ENCODE peak calls at places on chromosomes 2 and 18, in six cellular contexts. X is BJ, S is OCI-LY7, Z is fibroblast of the aortic adventitia, Y is upper lobe of right lung, F is prostate gland. M is an unnamed sample.

GRCh38 chr2:71614976-71615768 is 161.8 kb downstream of the DYSF start:
- DNase-seq in X (no peak), S (no peak), Z (peak), Y (peak), F (no peak), M (no peak)

GRCh38 chr2:241064008-241064801 is 37.9 kb downstream of the MTERF4 start:
- DNase-seq in X (no peak), S (no peak), Z (no peak), Y (peak), F (peak), M (no peak)

GRCh38 chr2:127525692-127526141 is 572 bp downstream of the IWS1 start:
- DNase-seq in X (no peak), S (peak), Z (peak), Y (no peak), F (no peak), M (no peak)

GRCh38 chr2:62287895-62288589 is 92.1 kb downstream of the B3GNT2 start:
- DNase-seq in X (no peak), S (no peak), Z (peak), Y (peak), F (no peak), M (no peak)

GRCh38 chr2:240948086-240948485 is 42.0 kb downstream of the CROCC2 start:
- DNase-seq in X (no peak), S (no peak), Z (no peak), Y (peak), F (no peak), M (no peak)

GRCh38 chr2:200383380-200384110 is 77.1 kb downstream of the SPATS2L start:
- DNase-seq in X (no peak), S (peak), Z (peak), Y (no peak), F (no peak), M (peak)

GRCh38 chr18:58670561-58671121 is 624 bp upstream of the MALT1 start:
- DNase-seq in X (no peak), S (no peak), Z (no peak), Y (no peak), F (no peak), M (no peak)

GRCh38 chr2:74834806-74835755 is 1.2 kb downstream of the HK2 start:
- DNase-seq in X (no peak), S (peak), Z (peak), Y (peak), F (no peak), M (no peak)

DNA sequence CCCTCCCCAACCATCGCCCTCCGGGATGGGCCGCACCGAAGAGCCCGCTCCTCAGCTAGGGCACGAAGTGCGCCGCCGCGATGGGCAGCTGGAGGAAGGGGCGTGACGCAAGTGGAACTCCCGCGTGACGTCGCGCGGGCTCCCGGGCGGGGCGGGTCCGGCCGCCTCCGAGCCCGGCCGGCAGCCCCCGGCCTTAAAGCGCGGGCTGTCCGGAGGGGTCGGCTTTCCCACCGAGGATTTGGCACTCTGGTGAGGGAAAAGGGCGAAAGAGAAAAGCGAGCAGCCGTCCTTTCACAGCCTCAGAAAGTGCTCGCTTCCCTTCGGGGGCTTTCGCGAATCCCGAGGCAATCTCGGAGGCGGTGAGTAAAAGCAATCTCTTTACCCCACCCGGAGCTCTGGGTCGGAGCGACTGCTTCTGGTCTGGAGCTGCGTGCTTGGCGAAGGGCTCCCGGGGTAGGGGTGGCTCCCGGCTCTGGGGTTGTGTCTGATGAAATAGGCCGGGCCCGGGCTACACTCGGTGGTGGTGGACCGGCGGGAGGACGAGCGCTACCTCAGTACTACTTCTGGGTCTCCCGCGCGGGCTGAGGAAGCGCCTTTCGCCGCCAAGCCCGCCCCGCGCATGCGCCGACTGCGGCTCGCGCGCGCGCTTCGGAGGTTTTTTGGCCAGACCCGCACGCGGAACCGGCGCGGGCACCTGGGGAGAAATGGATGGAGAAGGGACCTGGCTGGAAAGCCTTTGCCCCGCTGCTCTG is at the start of gene RBBP8:
- DNase-seq in X (peak), S (peak), Z (peak), Y (peak), F (peak), M (peak)
- H3K4me3 ChIP-seq in X (peak), S (peak), Z (peak), Y (peak), F (peak), M (peak)

GRCh38 chr18:647304-647703 is 10.1 kb upstream of the TYMS start:
- DNase-seq in X (no peak), S (no peak), Z (no peak), Y (no peak), F (no peak), M (no peak)

GRCh38 chr18:641224-641623 is 16.2 kb upstream of the TYMS start:
- DNase-seq in X (no peak), S (no peak), Z (no peak), Y (no peak), F (no peak), M (no peak)

GRCh38 chr18:649341-649740 is 8.1 kb upstream of the TYMS start:
- DNase-seq in X (no peak), S (no peak), Z (no peak), Y (no peak), F (no peak), M (peak)

GRCh38 chr18:650428-650858 is 7.0 kb upstream of the TYMS start:
- DNase-seq in X (no peak), S (peak), Z (no peak), Y (no peak), F (no peak), M (no peak)

DNA sequence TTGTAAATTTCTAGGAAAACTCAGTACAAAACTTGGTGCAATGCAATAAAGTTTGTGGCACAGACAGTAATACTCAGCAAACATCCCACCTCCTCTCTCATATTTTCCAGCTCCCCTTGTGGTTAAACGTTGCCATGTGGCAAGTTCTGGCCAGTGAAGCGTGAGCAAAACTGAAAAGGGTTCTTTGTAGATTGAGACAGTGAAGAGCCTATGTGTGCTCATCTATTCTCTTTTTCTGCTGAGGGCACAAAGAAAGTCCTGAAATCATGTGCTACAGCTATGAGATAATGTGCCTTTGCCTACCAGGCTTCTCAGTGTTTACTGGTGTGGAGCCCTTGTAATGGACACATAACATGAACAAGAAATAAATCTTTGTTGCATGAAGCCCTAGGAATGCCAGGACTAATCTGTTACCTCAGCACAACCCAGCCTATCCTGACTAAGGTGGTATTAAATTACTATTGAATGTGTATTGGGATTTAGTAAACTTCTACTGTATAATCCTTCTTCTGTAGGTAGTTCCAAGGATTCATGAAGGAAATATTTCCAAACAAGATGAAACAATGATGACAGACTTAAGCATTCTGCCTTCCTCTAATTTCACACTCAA is 13.0 kb upstream of the TYMS start:
- DNase-seq in X (no peak), S (no peak), Z (no peak), Y (no peak), F (no peak), M (no peak)
- TF ChIP-seq CTCF in X (no peak), S (no peak), Z (peak), Y (no peak), F (no peak), M (peak)

GRCh38 chr2:6352247-6352646 is 513.5 kb downstream of the CMPK2 start:
- DNase-seq in X (no peak), S (peak), Z (no peak), Y (no peak), F (no peak), M (no peak)

GRCh38 chr2:6352906-6353515 is 512.7 kb downstream of the CMPK2 start:
- DNase-seq in X (no peak), S (peak), Z (peak), Y (peak), F (peak), M (no peak)

GRCh38 chr2:6354546-6354945 is 511.2 kb downstream of the CMPK2 start:
- DNase-seq in X (no peak), S (no peak), Z (no peak), Y (no peak), F (no peak), M (no peak)

GRCh38 chr2:6356127-6356761 is 509.5 kb downstream of the CMPK2 start:
- DNase-seq in X (no peak), S (peak), Z (no peak), Y (no peak), F (no peak), M (no peak)

DNA sequence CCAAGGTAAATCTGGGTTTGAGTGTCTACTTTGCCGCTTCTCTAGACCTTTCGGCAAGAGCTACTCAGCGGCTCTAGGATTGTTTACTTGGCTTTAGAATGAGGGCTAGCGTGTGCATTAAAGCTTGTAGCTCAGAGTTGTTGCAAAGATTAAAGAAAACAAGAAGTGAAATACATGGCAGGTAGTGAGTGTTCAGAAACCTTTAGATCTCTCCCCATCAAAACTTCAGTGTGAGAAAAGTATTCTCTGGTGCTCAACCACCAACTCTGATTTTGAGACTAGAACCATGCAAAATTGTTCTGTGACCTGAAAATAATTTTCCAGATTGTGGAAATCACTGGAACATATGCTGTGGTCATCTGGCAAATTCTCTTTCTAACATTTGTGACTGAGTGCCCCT is 512.0 kb downstream of the CMPK2 start:
- DNase-seq in X (no peak), S (peak), Z (no peak), Y (no peak), F (no peak), M (no peak)
- H3K4me3 ChIP-seq in X (no peak), S (peak), Z (no peak), Y (no peak), F (no peak), M (no peak)

GRCh38 chr18:9392726-9393125 is 58.2 kb downstream of the TWSG1 start:
- DNase-seq in X (no peak), S (peak), Z (peak), Y (no peak), F (no peak), M (no peak)
- TF ChIP-seq CTCF in X (no peak), S (no peak), Z (no peak), Y (no peak), F (no peak), M (no peak)

GRCh38 chr18:13380671-13381070 is 162.1 kb downstream of the LDLRAD4 start:
- DNase-seq in X (no peak), S (no peak), Z (no peak), Y (no peak), F (no peak), M (no peak)

GRCh38 chr18:13379930-13380665 is 161.5 kb downstream of the LDLRAD4 start:
- DNase-seq in X (no peak), S (no peak), Z (no peak), Y (no peak), F (no peak), M (no peak)

GRCh38 chr18:13382683-13382989 is 164.1 kb downstream of the LDLRAD4 start:
- DNase-seq in X (no peak), S (no peak), Z (no peak), Y (no peak), F (no peak), M (no peak)

GRCh38 chr18:13381907-13382682 is 163.5 kb downstream of the LDLRAD4 start:
- DNase-seq in X (peak), S (no peak), Z (peak), Y (peak), F (peak), M (no peak)

DNA sequence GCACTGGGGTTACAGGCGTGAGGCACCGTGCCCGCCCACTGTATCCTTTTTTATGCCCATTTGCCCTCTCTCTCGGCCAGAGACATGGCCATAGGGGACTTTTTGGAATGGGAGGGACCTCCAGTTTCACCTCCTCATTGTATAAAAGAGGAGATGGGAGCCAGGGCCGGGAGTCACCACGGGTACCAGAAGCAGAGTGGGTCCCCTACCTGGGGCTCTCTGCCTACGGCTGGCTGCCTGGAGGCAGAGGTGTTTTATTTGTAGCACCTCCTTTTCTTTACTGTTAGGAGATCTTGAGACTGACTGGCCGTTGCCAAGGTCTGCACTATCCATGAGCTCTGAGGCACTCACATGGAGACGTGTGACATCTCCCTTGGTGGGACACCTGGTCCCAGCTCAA is 162.8 kb downstream of the LDLRAD4 start:
- DNase-seq in X (no peak), S (no peak), Z (no peak), Y (no peak), F (no peak), M (no peak)
- H3K4me3 ChIP-seq in X (no peak), S (no peak), Z (no peak), Y (no peak), F (no peak), M (no peak)

GRCh38 chr2:191374366-191374765 is 129.2 kb downstream of the MYO1B start:
- DNase-seq in X (no peak), S (no peak), Z (no peak), Y (no peak), F (no peak), M (no peak)

GRCh38 chr2:191365089-191365488 is 119.9 kb downstream of the MYO1B start:
- DNase-seq in X (no peak), S (no peak), Z (no peak), Y (no peak), F (no peak), M (no peak)

GRCh38 chr2:191363267-191363666 is 118.1 kb downstream of the MYO1B start:
- DNase-seq in X (no peak), S (no peak), Z (no peak), Y (no peak), F (no peak), M (no peak)

GRCh38 chr2:191366199-191366598 is 121.0 kb downstream of the MYO1B start:
- DNase-seq in X (peak), S (no peak), Z (peak), Y (no peak), F (no peak), M (no peak)

GRCh38 chr2:191369034-191369433 is 123.8 kb downstream of the MYO1B start:
- DNase-seq in X (no peak), S (no peak), Z (peak), Y (no peak), F (no peak), M (no peak)
- TF ChIP-seq CTCF in X (peak), S (peak), Z (peak), Y (peak), F (no peak), M (peak)

GRCh38 chr2:118826093-118826492 is 21.4 kb downstream of the EN1 start:
- DNase-seq in X (no peak), S (no peak), Z (no peak), Y (no peak), F (no peak), M (no peak)
- H3K4me3 ChIP-seq in X (no peak), S (no peak), Z (no peak), Y (no peak), F (no peak), M (no peak)

GRCh38 chr18:79022603-79023002 is 43.0 kb downstream of the SALL3 start:
- DNase-seq in X (no peak), S (no peak), Z (no peak), Y (no peak), F (no peak), M (no peak)

GRCh38 chr18:79018911-79019310 is 39.3 kb downstream of the SALL3 start:
- DNase-seq in X (no peak), S (no peak), Z (no peak), Y (no peak), F (no peak), M (no peak)

GRCh38 chr18:79019876-79020275 is 40.3 kb downstream of the SALL3 start:
- DNase-seq in X (no peak), S (no peak), Z (no peak), Y (no peak), F (no peak), M (no peak)
- TF ChIP-seq CTCF in X (no peak), S (no peak), Z (no peak), Y (no peak), F (no peak), M (no peak)

GRCh38 chr2:232502901-232503791 is 15.5 kb upstream of the ECEL1 start:
- DNase-seq in X (no peak), S (no peak), Z (peak), Y (no peak), F (no peak), M (no peak)

GRCh38 chr2:232501794-232502499 is 14.3 kb upstream of the ECEL1 start:
- DNase-seq in X (no peak), S (no peak), Z (no peak), Y (no peak), F (no peak), M (no peak)

GRCh38 chr2:232501331-232501771 is 13.7 kb upstream of the ECEL1 start:
- DNase-seq in X (no peak), S (no peak), Z (no peak), Y (no peak), F (no peak), M (no peak)

GRCh38 chr2:232503792-232504323 is 16.2 kb upstream of the ECEL1 start:
- DNase-seq in X (no peak), S (no peak), Z (no peak), Y (no peak), F (no peak), M (no peak)

GRCh38 chr2:232502513-232502900 is 14.9 kb upstream of the ECEL1 start:
- DNase-seq in X (no peak), S (no peak), Z (peak), Y (no peak), F (no peak), M (no peak)
- H3K4me3 ChIP-seq in X (no peak), S (no peak), Z (no peak), Y (no peak), F (peak), M (no peak)

DNA sequence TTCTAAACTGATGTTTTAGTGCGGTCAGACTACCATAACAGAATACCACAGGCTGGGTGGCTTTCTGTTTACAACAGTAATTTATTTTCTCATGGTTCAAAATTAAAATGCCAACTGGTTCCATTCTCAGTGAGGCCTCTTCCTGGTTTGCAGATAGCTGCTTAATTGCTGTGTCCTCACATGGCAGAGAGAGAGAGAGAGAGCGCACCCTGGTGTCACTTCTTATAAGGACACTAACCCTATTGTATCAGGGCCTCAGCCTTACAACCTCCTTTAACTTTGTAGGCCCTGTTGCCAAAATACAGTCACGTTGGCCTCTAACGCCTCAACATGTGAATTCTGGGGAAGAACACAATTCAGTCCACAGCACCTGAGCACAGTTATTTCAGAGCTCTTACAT is 37.5 kb upstream of the ZNF385B start:
- DNase-seq in X (no peak), S (peak), Z (peak), Y (no peak), F (no peak), M (peak)
- TF ChIP-seq CTCF in X (peak), S (peak), Z (peak), Y (no peak), F (no peak), M (peak)